ENCODE peak calls at places on chromosome 16, in four cellular contexts. One of them, this sample, is unnamed.

GRCh38 chr16:74216319-74216718 is 80.3 kb upstream of the PSMD7 start:
- DNase-seq in neuronal stem cell: no peak
- DNase-seq in mesenchymal stem cell: peak; percentile 1
- DNase-seq in H9: no peak
- DNase-seq in this sample: peak; percentile 41

GRCh38 chr16:67571981-67572431 is 9.7 kb downstream of the CTCF start:
- DNase-seq in neuronal stem cell: no peak
- DNase-seq in mesenchymal stem cell: peak; percentile 45
- DNase-seq in H9: no peak
- DNase-seq in this sample: peak; percentile 81

GRCh38 chr16:71357681-71358080 is 842 bp upstream of the CALB2 start:
- DNase-seq in neuronal stem cell: no peak
- DNase-seq in mesenchymal stem cell: no peak
- DNase-seq in H9: peak; percentile 47
- DNase-seq in this sample: no peak

GRCh38 chr16:54236761-54237160 is 49.8 kb downstream of the IRX3 start:
- DNase-seq in neuronal stem cell: no peak
- DNase-seq in mesenchymal stem cell: no peak
- DNase-seq in H9: no peak
- DNase-seq in this sample: peak; percentile 43

GRCh38 chr16:49483251-49483650 is 109.6 kb downstream of the C16orf78 start:
- DNase-seq in neuronal stem cell: no peak
- DNase-seq in mesenchymal stem cell: no peak
- DNase-seq in H9: no peak
- DNase-seq in this sample: no peak

GRCh38 chr16:48366165-48367093 is 18.8 kb downstream of the SIAH1 start:
- DNase-seq in neuronal stem cell: no peak
- DNase-seq in mesenchymal stem cell: peak; percentile 90
- DNase-seq in H9: peak; percentile 56
- DNase-seq in this sample: peak; percentile 90

GRCh38 chr16:75244844-75245758 is 6.3 kb downstream of the BCAR1 start:
- DNase-seq in neuronal stem cell: peak; percentile 75
- DNase-seq in mesenchymal stem cell: peak; percentile 99
- DNase-seq in H9: peak; percentile 95
- DNase-seq in this sample: peak; percentile 98

GRCh38 chr16:46970089-46970488 is 3.4 kb downstream of the DNAJA2 start:
- DNase-seq in neuronal stem cell: no peak
- DNase-seq in mesenchymal stem cell: no peak
- DNase-seq in H9: no peak
- DNase-seq in this sample: no peak

GRCh38 chr16:64983983-64984382 is 137.9 kb downstream of the CDH11 start:
- DNase-seq in neuronal stem cell: peak; percentile 30
- DNase-seq in mesenchymal stem cell: peak; percentile 92
- DNase-seq in H9: peak; percentile 77
- DNase-seq in this sample: peak; percentile 89

GRCh38 chr16:81522141-81522701 is 77.6 kb downstream of the CMIP start:
- DNase-seq in neuronal stem cell: no peak
- DNase-seq in mesenchymal stem cell: no peak
- DNase-seq in H9: peak; percentile 78
- DNase-seq in this sample: no peak

GRCh38 chr16:56571525-56571924 is 6.7 kb downstream of the MT4 start:
- DNase-seq in neuronal stem cell: no peak
- DNase-seq in mesenchymal stem cell: no peak
- DNase-seq in H9: no peak
- DNase-seq in this sample: no peak

GRCh38 chr16:12228607-12229499 is 252.3 kb downstream of the SNX29 start:
- DNase-seq in neuronal stem cell: peak; percentile 48
- DNase-seq in mesenchymal stem cell: peak; percentile 65
- DNase-seq in H9: peak; percentile 89
- DNase-seq in this sample: peak; percentile 71

GRCh38 chr16:69927056-69927757 is 23.9 kb upstream of the CLEC18A start:
- DNase-seq in neuronal stem cell: no peak
- DNase-seq in mesenchymal stem cell: no peak
- DNase-seq in H9: no peak
- DNase-seq in this sample: peak; percentile 60

GRCh38 chr16:82016268-82016667 is 5.0 kb upstream of the SDR42E1 start:
- DNase-seq in neuronal stem cell: no peak
- DNase-seq in mesenchymal stem cell: peak; percentile 24
- DNase-seq in H9: no peak
- DNase-seq in this sample: peak; percentile 14

GRCh38 chr16:61721561-61721960 is 314.7 kb downstream of the CDH8 start:
- DNase-seq in neuronal stem cell: no peak
- DNase-seq in mesenchymal stem cell: no peak
- DNase-seq in H9: no peak
- DNase-seq in this sample: no peak

GRCh38 chr16:81826523-81826922 is 47.4 kb downstream of the PLCG2 start:
- DNase-seq in neuronal stem cell: no peak
- DNase-seq in mesenchymal stem cell: no peak
- DNase-seq in H9: no peak
- DNase-seq in this sample: no peak

GRCh38 chr16:71353736-71354135 is 4.8 kb upstream of the CALB2 start:
- DNase-seq in neuronal stem cell: no peak
- DNase-seq in mesenchymal stem cell: no peak
- DNase-seq in H9: peak; percentile 19
- DNase-seq in this sample: no peak

GRCh38 chr16:19771796-19772195 is 53.7 kb downstream of the IQCK start:
- DNase-seq in neuronal stem cell: no peak
- DNase-seq in mesenchymal stem cell: no peak
- DNase-seq in H9: no peak
- DNase-seq in this sample: no peak

GRCh38 chr16:50583211-50583610 is 35.0 kb downstream of the NKD1 start:
- DNase-seq in neuronal stem cell: no peak
- DNase-seq in mesenchymal stem cell: no peak
- DNase-seq in H9: no peak
- DNase-seq in this sample: no peak

GRCh38 chr16:49928176-49928892 is 72.4 kb upstream of the ZNF423 start:
- DNase-seq in neuronal stem cell: no peak
- DNase-seq in mesenchymal stem cell: no peak
- DNase-seq in H9: no peak
- DNase-seq in this sample: no peak

GRCh38 chr16:49482690-49483089 is 109.1 kb downstream of the C16orf78 start:
- DNase-seq in neuronal stem cell: no peak
- DNase-seq in mesenchymal stem cell: no peak
- DNase-seq in H9: no peak
- DNase-seq in this sample: no peak

GRCh38 chr16:79150626-79151025 is 449.9 kb downstream of the MAF start:
- DNase-seq in neuronal stem cell: no peak
- DNase-seq in mesenchymal stem cell: no peak
- DNase-seq in H9: no peak
- DNase-seq in this sample: no peak

GRCh38 chr16:16150117-16150877 is 73.0 kb downstream of the ABCC6 start:
- DNase-seq in neuronal stem cell: no peak
- DNase-seq in mesenchymal stem cell: no peak
- DNase-seq in H9: no peak
- DNase-seq in this sample: peak; percentile 76

GRCh38 chr16:80288616-80289015 is 252.2 kb upstream of the DYNLRB2 start:
- DNase-seq in neuronal stem cell: no peak
- DNase-seq in mesenchymal stem cell: no peak
- DNase-seq in H9: no peak
- DNase-seq in this sample: no peak

GRCh38 chr16:90077757-90078593 is 844 bp upstream of the PRDM7 start:
- DNase-seq in neuronal stem cell: no peak
- DNase-seq in mesenchymal stem cell: no peak
- DNase-seq in H9: peak; percentile 40
- DNase-seq in this sample: peak; percentile 42

GRCh38 chr16:90084215-90084614 is 7.1 kb upstream of the PRDM7 start:
- DNase-seq in neuronal stem cell: no peak
- DNase-seq in mesenchymal stem cell: no peak
- DNase-seq in H9: no peak
- DNase-seq in this sample: no peak

GRCh38 chr16:90081606-90081970 is 4.5 kb upstream of the PRDM7 start:
- DNase-seq in neuronal stem cell: no peak
- DNase-seq in mesenchymal stem cell: no peak
- DNase-seq in H9: peak; percentile 38
- DNase-seq in this sample: no peak

GRCh38 chr16:90078594-90078895 is 1.4 kb upstream of the PRDM7 start:
- DNase-seq in neuronal stem cell: no peak
- DNase-seq in mesenchymal stem cell: no peak
- DNase-seq in H9: no peak
- DNase-seq in this sample: no peak

GRCh38 chr16:90083139-90083538 is 6.0 kb upstream of the PRDM7 start:
- DNase-seq in neuronal stem cell: no peak
- DNase-seq in mesenchymal stem cell: no peak
- DNase-seq in H9: no peak
- DNase-seq in this sample: no peak
- H2BK15ac ChIP-seq in neuronal stem cell: no peak overlapping the region
- H2BK15ac ChIP-seq in mesenchymal stem cell: no peak overlapping the region
- H2BK15ac ChIP-seq in H9: no peak overlapping the region
- H2BK15ac ChIP-seq in this sample: no peak overlapping the region

DNA sequence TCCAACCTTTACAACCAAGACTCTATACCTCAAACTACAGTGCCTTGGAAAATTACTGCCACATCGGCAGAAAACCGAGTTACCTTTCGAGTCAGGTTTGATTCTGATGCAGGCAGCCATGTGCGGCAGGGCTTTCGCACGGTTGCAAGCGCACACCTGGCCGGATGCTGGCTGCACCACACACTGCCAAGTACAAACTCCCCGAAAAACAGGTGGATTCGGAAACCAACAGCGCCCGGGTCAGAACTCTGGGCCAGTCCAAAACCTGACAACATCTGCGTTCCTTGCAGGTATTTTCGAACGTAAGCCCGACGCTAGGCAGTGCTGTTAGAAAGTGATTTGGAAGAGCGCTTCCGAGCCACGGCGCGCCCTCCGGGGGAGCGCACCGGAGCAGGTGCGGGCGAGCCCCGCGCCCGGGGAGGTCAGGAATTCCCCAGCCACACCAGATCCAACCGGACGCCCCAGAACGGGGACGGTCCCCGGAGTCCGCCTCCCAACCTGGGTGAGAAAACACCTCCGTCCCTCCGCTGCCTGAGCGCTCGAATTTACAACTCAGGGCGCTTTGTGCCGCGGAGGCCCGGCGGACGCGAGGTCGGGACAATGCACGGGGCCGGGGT is 1.2 kb downstream of the USP7 start:
- DNase-seq in neuronal stem cell: no peak
- DNase-seq in mesenchymal stem cell: peak; percentile 23
- DNase-seq in H9: no peak
- DNase-seq in this sample: no peak
- H2BK15ac ChIP-seq in neuronal stem cell: no peak overlapping the region
- H2BK15ac ChIP-seq in mesenchymal stem cell: no peak overlapping the region
- H2BK15ac ChIP-seq in H9: no peak overlapping the region
- H2BK15ac ChIP-seq in this sample: no peak overlapping the region

GRCh38 chr16:83971165-83972130 is 3.4 kb downstream of the NECAB2 start:
- DNase-seq in neuronal stem cell: no peak
- DNase-seq in mesenchymal stem cell: no peak
- DNase-seq in H9: no peak
- DNase-seq in this sample: no peak
- H2BK15ac ChIP-seq in neuronal stem cell: peak overlapping the region; percentile 93
- H2BK15ac ChIP-seq in mesenchymal stem cell: no peak overlapping the region
- H2BK15ac ChIP-seq in H9: no peak overlapping the region
- H2BK15ac ChIP-seq in this sample: no peak overlapping the region

GRCh38 chr16:11139624-11140375 is 116.2 kb downstream of the SOCS1 start:
- DNase-seq in neuronal stem cell: no peak
- DNase-seq in mesenchymal stem cell: no peak
- DNase-seq in H9: peak; percentile 15
- DNase-seq in this sample: no peak

GRCh38 chr16:11136600-11136999 is 119.4 kb downstream of the SOCS1 start:
- DNase-seq in neuronal stem cell: no peak
- DNase-seq in mesenchymal stem cell: peak; percentile 24
- DNase-seq in H9: peak; percentile 18
- DNase-seq in this sample: no peak

GRCh38 chr16:11140466-11140865 is 115.5 kb downstream of the SOCS1 start:
- DNase-seq in neuronal stem cell: no peak
- DNase-seq in mesenchymal stem cell: no peak
- DNase-seq in H9: peak; percentile 32
- DNase-seq in this sample: no peak

GRCh38 chr16:11138769-11139623 is 117.0 kb downstream of the SOCS1 start:
- DNase-seq in neuronal stem cell: no peak
- DNase-seq in mesenchymal stem cell: peak; percentile 57
- DNase-seq in H9: peak; percentile 10
- DNase-seq in this sample: peak; percentile 44

GRCh38 chr16:11138026-11138768 is 117.8 kb downstream of the SOCS1 start:
- DNase-seq in neuronal stem cell: no peak
- DNase-seq in mesenchymal stem cell: peak; percentile 33
- DNase-seq in H9: peak; percentile 22
- DNase-seq in this sample: no peak
- H2BK15ac ChIP-seq in neuronal stem cell: no peak overlapping the region
- H2BK15ac ChIP-seq in mesenchymal stem cell: no peak overlapping the region
- H2BK15ac ChIP-seq in H9: no peak overlapping the region
- H2BK15ac ChIP-seq in this sample: peak overlapping the region; percentile 30

DNA sequence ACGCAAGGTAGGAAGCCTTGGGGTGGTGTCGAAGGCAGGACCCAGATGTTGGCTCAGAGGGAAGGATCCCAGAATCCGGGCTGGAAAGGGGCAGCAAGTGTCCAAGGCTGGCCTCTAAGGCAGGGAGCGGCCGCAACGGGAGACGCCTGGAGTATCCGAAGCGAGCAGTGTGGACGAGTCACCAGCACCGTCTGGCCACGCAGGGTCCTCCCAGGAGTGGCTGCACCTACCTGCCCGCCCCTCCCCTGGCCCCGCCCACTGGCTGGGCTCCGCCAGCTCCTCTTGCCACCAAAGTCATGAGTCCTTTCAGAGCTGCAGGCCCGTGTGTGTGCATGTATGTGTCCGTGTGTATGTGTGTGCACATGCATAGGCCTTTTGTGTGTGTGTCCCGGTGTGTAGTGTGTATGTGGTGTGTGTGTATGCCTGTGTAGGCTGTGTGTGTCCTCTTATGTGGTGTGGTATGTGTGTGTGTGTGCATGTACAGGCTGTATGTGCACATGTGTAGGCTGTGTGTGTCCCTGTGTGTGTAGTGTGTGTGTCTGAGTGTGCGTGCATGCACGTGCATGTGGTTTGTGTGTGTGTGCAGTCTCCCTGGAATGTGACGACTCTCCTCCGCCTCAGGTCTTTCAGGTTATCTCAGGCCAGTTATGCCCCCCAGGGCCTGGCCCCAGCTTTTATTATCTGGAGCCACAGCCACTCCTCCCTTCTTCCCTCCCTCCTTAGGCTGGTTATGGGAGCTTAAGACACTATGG is at the start of gene PRSS8:
- DNase-seq in neuronal stem cell: no peak
- DNase-seq in mesenchymal stem cell: no peak
- DNase-seq in H9: peak; percentile 75
- DNase-seq in this sample: no peak
- H2BK15ac ChIP-seq in neuronal stem cell: peak within 1 kb of the TSS; percentile 97
- H2BK15ac ChIP-seq in mesenchymal stem cell: no peak within 1 kb of the TSS
- H2BK15ac ChIP-seq in H9: no peak within 1 kb of the TSS
- H2BK15ac ChIP-seq in this sample: no peak within 1 kb of the TSS